ENCODE peak calls at places on chromosomes 7 and 10, in seven cellular contexts. T is NCI-H2081, K is left cardiac atrium, V is iris pigment epithelial cell, W is left kidney, D is kidney glomerular epithelial cell, U is hypothalamus. J is an unnamed sample.

GRCh38 chr10:73857446-73857845 is 16.9 kb downstream of the CAMK2G start:
- DNase-seq in T (no peak), K (no peak), V (peak), W (no peak), D (no peak), U (no peak), J (peak)

GRCh38 chr10:74206727-74207126 is 55.7 kb downstream of the ADK start:
- DNase-seq in T (peak), K (no peak), V (no peak), W (no peak), D (no peak), U (no peak), J (no peak)

GRCh38 chr7:94412762-94413322 is 18.1 kb downstream of the COL1A2 start:
- DNase-seq in T (no peak), K (no peak), V (no peak), W (no peak), D (no peak), U (no peak), J (no peak)

GRCh38 chr10:31467791-31468535 is 148.9 kb downstream of the ZEB1 start:
- DNase-seq in T (no peak), K (no peak), V (peak), W (peak), D (no peak), U (no peak), J (no peak)

GRCh38 chr10:69473304-69473985 is 22.2 kb downstream of the TSPAN15 start:
- DNase-seq in T (no peak), K (no peak), V (no peak), W (peak), D (no peak), U (no peak), J (no peak)

GRCh38 chr10:26832960-26833359 is 27.8 kb downstream of the ABI1 start:
- DNase-seq in T (no peak), K (no peak), V (no peak), W (no peak), D (no peak), U (no peak), J (no peak)

GRCh38 chr7:50962962-50963374 is 180.3 kb upstream of the GRB10 start:
- DNase-seq in T (peak), K (peak), V (peak), W (no peak), D (peak), U (no peak), J (no peak)

GRCh38 chr10:121322776-121323175 is 275.5 kb downstream of the FGFR2 start:
- DNase-seq in T (no peak), K (no peak), V (no peak), W (no peak), D (no peak), U (no peak), J (no peak)

GRCh38 chr10:43253461-43254198 is 13.2 kb downstream of the RASGEF1A start:
- DNase-seq in T (no peak), K (peak), V (no peak), W (no peak), D (no peak), U (no peak), J (no peak)

GRCh38 chr10:11345224-11346054 is 266.0 kb downstream of the USP6NL start:
- DNase-seq in T (peak), K (no peak), V (peak), W (peak), D (peak), U (no peak), J (no peak)

GRCh38 chr10:34184901-34185386 is 630.2 kb downstream of the PARD3 start:
- DNase-seq in T (no peak), K (no peak), V (no peak), W (peak), D (no peak), U (no peak), J (no peak)

GRCh38 chr7:129168219-129168991 is 20.0 kb upstream of the SMO start:
- DNase-seq in T (peak), K (no peak), V (no peak), W (peak), D (no peak), U (no peak), J (no peak)

GRCh38 chr7:10821156-10821555 is 152.5 kb upstream of the PHF14 start:
- DNase-seq in T (no peak), K (no peak), V (no peak), W (no peak), D (no peak), U (no peak), J (no peak)

GRCh38 chr7:24401628-24402593 is 117.9 kb downstream of the NPY start:
- DNase-seq in T (peak), K (no peak), V (peak), W (peak), D (peak), U (peak), J (peak)

GRCh38 chr7:123624527-123625183 is 23.0 kb downstream of the ASB15 start:
- DNase-seq in T (no peak), K (peak), V (peak), W (peak), D (no peak), U (peak), J (peak)

GRCh38 chr10:44981172-44982113 is 2.8 kb upstream of the DEPP1 start:
- DNase-seq in T (no peak), K (peak), V (peak), W (peak), D (peak), U (peak), J (no peak)

GRCh38 chr10:107336061-107336460 is 171.6 kb upstream of the SORCS1 start:
- DNase-seq in T (no peak), K (no peak), V (no peak), W (no peak), D (no peak), U (no peak), J (no peak)

GRCh38 chr7:128831178-128831993 is 1.2 kb downstream of the FLNC start:
- DNase-seq in T (no peak), K (peak), V (peak), W (peak), D (peak), U (no peak), J (no peak)

GRCh38 chr10:44384601-44385422 is at the start of gene CXCL12:
- DNase-seq in T (no peak), K (peak), V (peak), W (peak), D (no peak), U (no peak), J (no peak)

GRCh38 chr7:3585826-3586225 is 284.8 kb downstream of the SDK1 start:
- DNase-seq in T (no peak), K (no peak), V (no peak), W (no peak), D (no peak), U (no peak), J (no peak)

GRCh38 chr10:22712959-22713852 is 1.2 kb downstream of the PIP4K2A start:
- DNase-seq in T (no peak), K (peak), V (peak), W (peak), D (no peak), U (peak), J (peak)

GRCh38 chr7:116805100-116805544 is 57.3 kb upstream of the CAPZA2 start:
- DNase-seq in T (no peak), K (no peak), V (peak), W (peak), D (no peak), U (peak), J (no peak)

GRCh38 chr10:104925232-104925851 is 284.3 kb downstream of the SORCS3 start:
- DNase-seq in T (no peak), K (peak), V (peak), W (peak), D (peak), U (peak), J (no peak)

GRCh38 chr10:20627918-20628499 is 269.1 kb downstream of the NEBL start:
- DNase-seq in T (no peak), K (no peak), V (no peak), W (no peak), D (no peak), U (no peak), J (no peak)

GRCh38 chr7:140904081-140904480 is 20.6 kb downstream of the BRAF start:
- DNase-seq in T (no peak), K (no peak), V (peak), W (no peak), D (no peak), U (no peak), J (no peak)